ENCODE peak calls at places on chromosomes 16 and 17, in four cellular contexts. One of them, this sample, is unnamed.

GRCh38 chr16:84199861-84200260 is 8.9 kb downstream of the ADAD2 start:
- DNase-seq in SK-N-SH: no peak
- DNase-seq in tibial nerve: peak; percentile 29
- DNase-seq in A549: no peak
- DNase-seq in this sample: no peak

GRCh38 chr17:17826942-17827785 is 9.6 kb downstream of the SREBF1 start:
- DNase-seq in SK-N-SH: no peak
- DNase-seq in tibial nerve: no peak
- DNase-seq in A549: no peak
- DNase-seq in this sample: no peak

GRCh38 chr16:83031524-83031923 is 404.8 kb downstream of the CDH13 start:
- DNase-seq in tibial nerve: no peak
- DNase-seq in SK-N-SH: no peak
- DNase-seq in A549: no peak
- DNase-seq in this sample: no peak

GRCh38 chr16:57612494-57612893 is 15.9 kb upstream of the ADGRG1 start:
- DNase-seq in tibial nerve: no peak
- DNase-seq in A549: no peak
- DNase-seq in SK-N-SH: peak; percentile 25
- DNase-seq in this sample: no peak

GRCh38 chr16:28192811-28193529 is 18.8 kb downstream of the XPO6 start:
- DNase-seq in A549: no peak
- DNase-seq in tibial nerve: no peak
- DNase-seq in SK-N-SH: no peak
- DNase-seq in this sample: no peak

GRCh38 chr17:53134546-53134945 is 688.2 kb upstream of the KIF2B start:
- DNase-seq in tibial nerve: no peak
- DNase-seq in SK-N-SH: no peak
- DNase-seq in A549: no peak
- DNase-seq in this sample: no peak

GRCh38 chr17:77140878-77141767 is at the start of gene SEC14L1:
- DNase-seq in SK-N-SH: peak; percentile 89
- DNase-seq in A549: no peak
- DNase-seq in tibial nerve: no peak
- DNase-seq in this sample: no peak

GRCh38 chr16:6081320-6081976 is 983.9 kb upstream of the EEF2KMT start:
- DNase-seq in tibial nerve: no peak
- DNase-seq in SK-N-SH: peak; percentile 57
- DNase-seq in A549: peak; percentile 7
- DNase-seq in this sample: no peak

GRCh38 chr17:60086822-60087591 is 8.3 kb upstream of the HEATR6 start:
- DNase-seq in tibial nerve: no peak
- DNase-seq in A549: no peak
- DNase-seq in SK-N-SH: no peak
- DNase-seq in this sample: no peak

GRCh38 chr16:81565633-81566032 is 121.0 kb downstream of the CMIP start:
- DNase-seq in tibial nerve: no peak
- DNase-seq in SK-N-SH: no peak
- DNase-seq in A549: no peak
- DNase-seq in this sample: no peak

GRCh38 chr17:72151565-72152391 is 31.0 kb downstream of the SOX9 start:
- DNase-seq in SK-N-SH: peak; percentile 66
- DNase-seq in A549: peak; percentile 99
- DNase-seq in tibial nerve: peak; percentile 25
- DNase-seq in this sample: no peak

GRCh38 chr16:80599466-80599865 is 58.7 kb downstream of the DYNLRB2 start:
- DNase-seq in A549: no peak
- DNase-seq in SK-N-SH: no peak
- DNase-seq in tibial nerve: no peak
- DNase-seq in this sample: no peak

GRCh38 chr16:83762141-83763024 is 45.4 kb upstream of the HSBP1 start:
- DNase-seq in SK-N-SH: no peak
- DNase-seq in A549: no peak
- DNase-seq in tibial nerve: no peak
- DNase-seq in this sample: no peak

GRCh38 chr16:21656795-21657768 is 4.7 kb upstream of the IGSF6 start:
- DNase-seq in SK-N-SH: peak; percentile 72
- DNase-seq in tibial nerve: peak; percentile 45
- DNase-seq in A549: peak; percentile 74
- DNase-seq in this sample: no peak

GRCh38 chr17:74134991-74135390 is 68.5 kb upstream of the RPL38 start:
- DNase-seq in SK-N-SH: no peak
- DNase-seq in A549: no peak
- DNase-seq in tibial nerve: no peak
- DNase-seq in this sample: no peak

GRCh38 chr17:73007447-73007846 is 85.0 kb downstream of the SLC39A11 start:
- DNase-seq in A549: no peak
- DNase-seq in tibial nerve: no peak
- DNase-seq in SK-N-SH: no peak
- DNase-seq in this sample: no peak

GRCh38 chr16:79229371-79229770 is 371.2 kb downstream of the MAF start:
- DNase-seq in SK-N-SH: no peak
- DNase-seq in A549: no peak
- DNase-seq in tibial nerve: no peak
- DNase-seq in this sample: no peak

GRCh38 chr16:76577003-76577402 is 299.8 kb downstream of the CNTNAP4 start:
- DNase-seq in tibial nerve: no peak
- DNase-seq in SK-N-SH: no peak
- DNase-seq in A549: no peak
- DNase-seq in this sample: no peak

GRCh38 chr17:4247361-4247980 is 16.3 kb downstream of the ANKFY1 start:
- DNase-seq in tibial nerve: no peak
- DNase-seq in A549: no peak
- DNase-seq in SK-N-SH: no peak
- DNase-seq in this sample: no peak

DNA sequence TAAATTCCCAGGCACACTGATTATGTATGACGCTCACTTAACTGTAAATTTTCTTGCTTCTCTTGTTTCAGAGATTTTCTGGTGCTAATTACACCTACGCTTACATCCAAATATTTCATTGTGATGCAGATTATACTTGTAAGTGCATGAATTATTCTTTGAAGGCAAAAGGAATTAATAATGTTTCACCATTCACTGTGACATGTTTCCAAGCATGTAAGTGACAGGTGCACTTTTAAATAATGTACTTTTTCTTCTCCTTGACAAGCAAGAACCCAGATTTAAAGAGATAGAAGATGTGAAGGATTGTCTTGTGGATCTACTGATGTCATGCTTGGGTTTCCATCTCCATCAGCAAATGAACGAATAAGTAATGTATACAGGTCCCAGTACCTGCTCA is 47.3 kb downstream of the CA10 start:
- DNase-seq in A549: no peak
- DNase-seq in tibial nerve: no peak
- DNase-seq in SK-N-SH: no peak
- DNase-seq in this sample: no peak
- TF ChIP-seq EP300 in A549: no peak
- TF ChIP-seq EP300 in tibial nerve: no peak
- TF ChIP-seq EP300 in SK-N-SH: no peak
- TF ChIP-seq EP300 in this sample: no peak

GRCh38 chr17:38701504-38702165 is 3.4 kb upstream of the MLLT6 start:
- DNase-seq in SK-N-SH: no peak
- DNase-seq in tibial nerve: no peak
- DNase-seq in A549: peak; percentile 63
- DNase-seq in this sample: no peak

GRCh38 chr17:38702900-38703741 is 2.0 kb upstream of the MLLT6 start:
- DNase-seq in SK-N-SH: no peak
- DNase-seq in A549: no peak
- DNase-seq in tibial nerve: no peak
- DNase-seq in this sample: no peak

GRCh38 chr17:38704645-38705522 is at the start of gene MLLT6:
- DNase-seq in A549: peak; percentile 81
- DNase-seq in SK-N-SH: peak; percentile 93
- DNase-seq in tibial nerve: peak; percentile 72
- DNase-seq in this sample: no peak

GRCh38 chr17:38703742-38704644 is 1.1 kb upstream of the MLLT6 start:
- DNase-seq in SK-N-SH: peak; percentile 80
- DNase-seq in tibial nerve: peak; percentile 70
- DNase-seq in A549: no peak
- DNase-seq in this sample: peak; percentile 94

GRCh38 chr17:38702166-38702899 is 2.7 kb upstream of the MLLT6 start:
- DNase-seq in A549: peak; percentile 94
- DNase-seq in tibial nerve: peak; percentile 78
- DNase-seq in SK-N-SH: peak; percentile 94
- DNase-seq in this sample: peak; percentile 97
- TF ChIP-seq EP300 in A549: no peak
- TF ChIP-seq EP300 in tibial nerve: peak; percentile 93
- TF ChIP-seq EP300 in SK-N-SH: no peak
- TF ChIP-seq EP300 in this sample: no peak

GRCh38 chr17:49069585-49070273 is 62.8 kb upstream of the B4GALNT2 start:
- DNase-seq in SK-N-SH: no peak
- DNase-seq in tibial nerve: no peak
- DNase-seq in A549: no peak
- DNase-seq in this sample: no peak

GRCh38 chr17:49074851-49075540 is 57.6 kb upstream of the B4GALNT2 start:
- DNase-seq in tibial nerve: no peak
- DNase-seq in A549: no peak
- DNase-seq in SK-N-SH: no peak
- DNase-seq in this sample: no peak

GRCh38 chr17:49076575-49077384 is 55.8 kb upstream of the B4GALNT2 start:
- DNase-seq in A549: no peak
- DNase-seq in tibial nerve: no peak
- DNase-seq in SK-N-SH: no peak
- DNase-seq in this sample: no peak

GRCh38 chr17:49067163-49067562 is 65.4 kb upstream of the B4GALNT2 start:
- DNase-seq in A549: no peak
- DNase-seq in tibial nerve: no peak
- DNase-seq in SK-N-SH: no peak
- DNase-seq in this sample: no peak

DNA sequence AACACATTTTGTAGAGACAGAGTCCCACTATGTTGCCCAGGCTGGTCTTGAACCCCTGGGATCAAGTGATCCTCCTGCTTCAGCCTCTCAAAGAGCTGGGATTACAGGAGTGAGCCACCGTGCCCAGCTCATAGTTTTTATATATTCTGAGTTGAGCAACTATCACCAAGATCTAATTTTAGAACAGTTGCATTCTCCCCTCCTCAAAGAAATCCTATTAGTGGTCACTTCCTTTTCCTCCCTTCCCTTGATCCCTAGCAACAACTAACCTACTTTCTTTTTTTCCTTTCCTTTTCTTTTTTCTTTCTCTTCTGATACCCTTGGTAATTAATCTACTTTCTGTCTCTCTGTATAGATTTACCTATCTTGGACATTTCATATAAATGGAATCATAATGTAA is 61.5 kb upstream of the B4GALNT2 start:
- DNase-seq in SK-N-SH: no peak
- DNase-seq in A549: no peak
- DNase-seq in tibial nerve: no peak
- DNase-seq in this sample: no peak
- TF ChIP-seq EP300 in SK-N-SH: no peak
- TF ChIP-seq EP300 in A549: no peak
- TF ChIP-seq EP300 in tibial nerve: no peak
- TF ChIP-seq EP300 in this sample: no peak

GRCh38 chr16:53154513-53154912 is 99.7 kb downstream of the CHD9 start:
- DNase-seq in tibial nerve: no peak
- DNase-seq in SK-N-SH: peak; percentile 5
- DNase-seq in A549: no peak
- DNase-seq in this sample: no peak
- TF ChIP-seq EP300 in tibial nerve: no peak
- TF ChIP-seq EP300 in SK-N-SH: no peak
- TF ChIP-seq EP300 in A549: no peak
- TF ChIP-seq EP300 in this sample: no peak

GRCh38 chr16:65763640-65764305 is 602.7 kb upstream of the CDH5 start:
- DNase-seq in A549: no peak
- DNase-seq in tibial nerve: no peak
- DNase-seq in SK-N-SH: no peak
- DNase-seq in this sample: no peak

GRCh38 chr16:65770752-65771151 is 595.7 kb upstream of the CDH5 start:
- DNase-seq in tibial nerve: no peak
- DNase-seq in A549: no peak
- DNase-seq in SK-N-SH: no peak
- DNase-seq in this sample: no peak

GRCh38 chr16:65769055-65769465 is 597.4 kb upstream of the CDH5 start:
- DNase-seq in A549: no peak
- DNase-seq in tibial nerve: no peak
- DNase-seq in SK-N-SH: no peak
- DNase-seq in this sample: no peak

GRCh38 chr16:65769776-65770438 is 596.6 kb upstream of the CDH5 start:
- DNase-seq in SK-N-SH: no peak
- DNase-seq in A549: no peak
- DNase-seq in tibial nerve: no peak
- DNase-seq in this sample: no peak

GRCh38 chr16:65767125-65767524 is 599.4 kb upstream of the CDH5 start:
- DNase-seq in SK-N-SH: no peak
- DNase-seq in tibial nerve: no peak
- DNase-seq in A549: no peak
- DNase-seq in this sample: no peak
- TF ChIP-seq EP300 in SK-N-SH: no peak
- TF ChIP-seq EP300 in tibial nerve: no peak
- TF ChIP-seq EP300 in A549: no peak
- TF ChIP-seq EP300 in this sample: no peak

GRCh38 chr17:41937970-41938851 is 7.8 kb downstream of the ODAD4 start:
- DNase-seq in tibial nerve: no peak
- DNase-seq in A549: no peak
- DNase-seq in SK-N-SH: peak; percentile 48
- DNase-seq in this sample: no peak

GRCh38 chr17:41939044-41939695 is 8.8 kb downstream of the ODAD4 start:
- DNase-seq in SK-N-SH: no peak
- DNase-seq in tibial nerve: no peak
- DNase-seq in A549: no peak
- DNase-seq in this sample: no peak

GRCh38 chr17:41943492-41943891 is 13.1 kb downstream of the ODAD4 start:
- DNase-seq in tibial nerve: no peak
- DNase-seq in SK-N-SH: no peak
- DNase-seq in A549: no peak
- DNase-seq in this sample: no peak

GRCh38 chr17:41942626-41943025 is 12.2 kb downstream of the ODAD4 start:
- DNase-seq in tibial nerve: no peak
- DNase-seq in SK-N-SH: no peak
- DNase-seq in A549: no peak
- DNase-seq in this sample: no peak

DNA sequence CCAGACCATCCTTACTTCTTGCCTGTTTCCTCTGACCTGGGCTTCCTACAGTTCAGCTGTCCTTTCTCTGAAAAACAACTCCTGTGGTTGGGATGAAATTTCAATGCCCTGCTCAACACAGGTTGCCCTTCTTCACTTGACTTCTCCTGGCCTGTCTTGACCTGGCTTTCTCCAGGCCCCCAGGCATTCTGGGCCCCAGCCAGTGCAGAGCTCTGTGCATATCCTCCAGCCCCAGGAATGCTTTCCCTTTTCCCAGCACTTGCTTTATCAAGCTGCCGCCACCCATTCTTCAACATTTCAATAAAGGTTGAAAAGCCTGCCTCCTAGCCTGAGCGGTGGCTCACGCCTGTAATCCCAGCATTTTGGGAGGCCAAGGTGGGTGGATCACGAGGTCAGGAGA is 10.7 kb downstream of the ODAD4 start:
- DNase-seq in SK-N-SH: no peak
- DNase-seq in tibial nerve: no peak
- DNase-seq in A549: no peak
- DNase-seq in this sample: no peak
- TF ChIP-seq EP300 in SK-N-SH: no peak
- TF ChIP-seq EP300 in tibial nerve: no peak
- TF ChIP-seq EP300 in A549: no peak
- TF ChIP-seq EP300 in this sample: no peak